ENCODE peak calls at places on chromosome X, in seven cellular contexts. V, Y, E, W, Q, T and A are unnamed samples.

GRCh38 chrX:125340508-125340907 is 20.8 kb downstream of the TEX13C start:
- DNase-seq in E (no peak), V (no peak), Q (no peak), W (no peak), Y (no peak), T (no peak), A (no peak)

GRCh38 chrX:50903387-50904027 is 7.0 kb upstream of the BMP15 start:
- DNase-seq in V (no peak), E (no peak), W (no peak), Q (peak), T (peak), Y (peak), A (peak)

GRCh38 chrX:29890646-29891200 is 324.6 kb upstream of the MAGEB2 start:
- DNase-seq in Q (no peak), V (no peak), W (no peak), E (no peak), T (peak), Y (peak), A (no peak)

GRCh38 chrX:107787827-107788226 is 10.3 kb downstream of the NCBP2L start:
- DNase-seq in Q (no peak), T (no peak), V (no peak), Y (no peak), W (no peak), E (no peak), A (no peak)

GRCh38 chrX:13050151-13050550 is 5.7 kb upstream of the FAM9C start:
- DNase-seq in W (no peak), Y (no peak), E (no peak), V (no peak), Q (no peak), T (no peak), A (no peak)

GRCh38 chrX:2774776-2775175 is 22.9 kb downstream of the XG start:
- DNase-seq in Y (no peak), V (no peak), W (no peak), E (no peak), Q (no peak), T (no peak), A (no peak)

GRCh38 chrX:17860811-17861495 is at the start of gene RAI2:
- DNase-seq in Q (no peak), T (no peak), Y (no peak), V (peak), E (no peak), W (peak), A (peak)

GRCh38 chrX:103453655-103454054 is 65.6 kb downstream of the RAB40A start:
- DNase-seq in V (no peak), T (peak), Y (peak), Q (no peak), W (no peak), E (no peak), A (no peak)

GRCh38 chrX:79270401-79270800 is 96.7 kb downstream of the ITM2A start:
- DNase-seq in E (peak), Q (peak), W (no peak), Y (no peak), V (peak), T (no peak), A (peak)

GRCh38 chrX:134548257-134548732 is 88.3 kb downstream of the HPRT1 start:
- DNase-seq in E (no peak), V (no peak), T (no peak), Y (no peak), Q (no peak), W (peak), A (no peak)

GRCh38 chrX:40096395-40097091 is 1.2 kb downstream of the BCOR start:
- DNase-seq in Q (peak), W (no peak), Y (peak), V (peak), E (no peak), T (peak), A (peak)

GRCh38 chrX:133699023-133699728 is 283.9 kb upstream of the GPC4 start:
- DNase-seq in Q (no peak), W (no peak), T (peak), Y (no peak), V (no peak), E (no peak), A (no peak)

GRCh38 chrX:134625315-134625718 is 33.0 kb downstream of the PLAC1 start:
- DNase-seq in V (no peak), Q (no peak), Y (no peak), W (no peak), T (no peak), E (no peak), A (no peak)

GRCh38 chrX:118497180-118497814 is 1.7 kb downstream of the DOCK11 start:
- DNase-seq in Y (no peak), E (no peak), V (no peak), T (no peak), Q (peak), W (no peak), A (peak)

GRCh38 chrX:13094374-13094773 is 50.0 kb upstream of the FAM9C start:
- DNase-seq in Y (no peak), E (no peak), T (no peak), W (no peak), Q (no peak), V (no peak), A (no peak)

GRCh38 chrX:42783456-42783855 is 5.5 kb upstream of the PPP1R2C start:
- DNase-seq in E (no peak), Q (no peak), V (no peak), Y (no peak), T (no peak), W (no peak), A (no peak)

GRCh38 chrX:70171636-70172035 is 5.6 kb upstream of the DGAT2L6 start:
- DNase-seq in T (no peak), Y (peak), E (no peak), V (no peak), Q (no peak), W (no peak), A (no peak)

GRCh38 chrX:103361798-103362197 is 5.5 kb downstream of the TCEAL9 start:
- DNase-seq in T (no peak), Y (no peak), V (no peak), W (no peak), E (no peak), Q (no peak), A (no peak)

GRCh38 chrX:118554511-118554910 is 58.9 kb downstream of the DOCK11 start:
- DNase-seq in E (no peak), V (no peak), Y (no peak), W (no peak), T (no peak), Q (no peak), A (no peak)

GRCh38 chrX:49106930-49107329 is 16.6 kb downstream of the GPKOW start:
- DNase-seq in E (no peak), T (peak), Y (peak), Q (peak), W (no peak), V (no peak), A (peak)

GRCh38 chrX:1481636-1482529 is 29.2 kb upstream of the ASMTL start:
- DNase-seq in V (peak), Y (peak), W (no peak), T (peak), Q (peak), E (peak), A (peak)